ENCODE peak calls at places on chromosomes 3 and 15, in eight cellular contexts. W is AG09319, O is cardiac fibroblast, B is choroid plexus epithelial cell, A is fibroblast of lung, F is tibial nerve, P is astrocyte of the spinal cord, J is H1. N is an unnamed sample.

GRCh38 chr3:9396301-9396631 is 1.1 kb upstream of the SETD5 start:
- DNase-seq in W (peak), O (peak), B (peak), A (peak), F (peak), P (peak), J (peak), N (no peak)

GRCh38 chr15:22968356-22968755 is 11.8 kb downstream of the CYFIP1 start:
- DNase-seq in W (no peak), O (peak), B (peak), A (peak), F (no peak), P (peak), J (no peak), N (no peak)

GRCh38 chr3:194730369-194730768 is 44.7 kb downstream of the FAM43A start:
- DNase-seq in W (no peak), O (no peak), B (no peak), A (no peak), F (no peak), P (no peak), J (no peak), N (no peak)

GRCh38 chr3:194133661-194134230 is 2.2 kb upstream of the HES1 start:
- DNase-seq in W (no peak), O (peak), B (peak), A (no peak), F (no peak), P (peak), J (no peak), N (no peak)

GRCh38 chr15:70347766-70348558 is 250.2 kb upstream of the TLE3 start:
- DNase-seq in W (no peak), O (no peak), B (no peak), A (no peak), F (no peak), P (no peak), J (no peak), N (no peak)

GRCh38 chr3:50210510-50211367 is 5.7 kb downstream of the SLC38A3 start:
- DNase-seq in W (no peak), O (no peak), B (no peak), A (no peak), F (no peak), P (no peak), J (no peak), N (no peak)

GRCh38 chr15:96321422-96322391 is 8.8 kb upstream of the NR2F2 start:
- DNase-seq in W (no peak), O (peak), B (peak), A (peak), F (peak), P (peak), J (no peak), N (no peak)

GRCh38 chr3:66428733-66429132 is 72.1 kb downstream of the LRIG1 start:
- DNase-seq in W (peak), O (peak), B (peak), A (peak), F (peak), P (peak), J (no peak), N (no peak)

GRCh38 chr15:38868326-38869114 is 303.9 kb upstream of the RASGRP1 start:
- DNase-seq in W (peak), O (peak), B (peak), A (peak), F (peak), P (peak), J (no peak), N (no peak)

GRCh38 chr3:55180936-55181535 is 253.2 kb upstream of the LRTM1 start:
- DNase-seq in W (no peak), O (peak), B (peak), A (peak), F (no peak), P (peak), J (no peak), N (peak)

GRCh38 chr15:27498700-27499099 is 527.7 kb downstream of the GABRG3 start:
- DNase-seq in W (no peak), O (no peak), B (no peak), A (no peak), F (no peak), P (no peak), J (no peak), N (no peak)

GRCh38 chr15:67024322-67024997 is 40.9 kb upstream of the SMAD3 start:
- DNase-seq in W (peak), O (peak), B (peak), A (peak), F (peak), P (peak), J (no peak), N (no peak)

GRCh38 chr15:77869021-77869895 is 208.3 kb downstream of the TBC1D2B start:
- DNase-seq in W (no peak), O (peak), B (no peak), A (no peak), F (no peak), P (no peak), J (no peak), N (no peak)

GRCh38 chr3:51675201-51675611 is 4.2 kb downstream of the TEX264 start:
- DNase-seq in W (no peak), O (peak), B (peak), A (peak), F (no peak), P (peak), J (no peak), N (no peak)

GRCh38 chr15:95684126-95684525 is 646.4 kb upstream of the NR2F2 start:
- DNase-seq in W (no peak), O (no peak), B (peak), A (no peak), F (no peak), P (no peak), J (no peak), N (no peak)

GRCh38 chr15:42062284-42062806 is 32.0 kb downstream of the PLA2G4D start:
- DNase-seq in W (no peak), O (no peak), B (no peak), A (no peak), F (no peak), P (no peak), J (no peak), N (no peak)

DNA sequence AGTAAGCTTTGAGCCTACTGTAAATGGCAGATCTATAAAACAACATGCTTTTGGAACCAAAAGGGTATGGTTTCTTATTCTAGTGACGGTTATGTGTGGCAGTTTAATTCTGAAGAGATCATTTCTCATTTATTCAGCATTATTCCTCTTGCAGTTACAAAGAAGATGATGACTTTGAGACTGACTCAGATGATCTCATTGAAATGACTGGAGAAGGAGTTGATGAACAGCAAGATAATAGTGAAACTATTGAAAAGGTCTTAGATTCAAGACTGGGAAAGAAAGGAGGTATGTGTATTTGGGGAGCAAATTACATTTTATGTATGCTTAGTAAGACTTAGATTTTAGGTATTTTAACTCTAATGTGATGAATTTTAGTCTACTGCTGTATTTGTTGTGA is 41.5 kb downstream of the CHD2 start:
- DNase-seq in W (no peak), O (no peak), B (no peak), A (no peak), F (no peak), P (no peak), J (no peak), N (no peak)
- TF ChIP-seq CTCF in W (no peak), O (no peak), B (no peak), A (no peak), F (no peak), P (no peak), J (no peak), N (no peak)

DNA sequence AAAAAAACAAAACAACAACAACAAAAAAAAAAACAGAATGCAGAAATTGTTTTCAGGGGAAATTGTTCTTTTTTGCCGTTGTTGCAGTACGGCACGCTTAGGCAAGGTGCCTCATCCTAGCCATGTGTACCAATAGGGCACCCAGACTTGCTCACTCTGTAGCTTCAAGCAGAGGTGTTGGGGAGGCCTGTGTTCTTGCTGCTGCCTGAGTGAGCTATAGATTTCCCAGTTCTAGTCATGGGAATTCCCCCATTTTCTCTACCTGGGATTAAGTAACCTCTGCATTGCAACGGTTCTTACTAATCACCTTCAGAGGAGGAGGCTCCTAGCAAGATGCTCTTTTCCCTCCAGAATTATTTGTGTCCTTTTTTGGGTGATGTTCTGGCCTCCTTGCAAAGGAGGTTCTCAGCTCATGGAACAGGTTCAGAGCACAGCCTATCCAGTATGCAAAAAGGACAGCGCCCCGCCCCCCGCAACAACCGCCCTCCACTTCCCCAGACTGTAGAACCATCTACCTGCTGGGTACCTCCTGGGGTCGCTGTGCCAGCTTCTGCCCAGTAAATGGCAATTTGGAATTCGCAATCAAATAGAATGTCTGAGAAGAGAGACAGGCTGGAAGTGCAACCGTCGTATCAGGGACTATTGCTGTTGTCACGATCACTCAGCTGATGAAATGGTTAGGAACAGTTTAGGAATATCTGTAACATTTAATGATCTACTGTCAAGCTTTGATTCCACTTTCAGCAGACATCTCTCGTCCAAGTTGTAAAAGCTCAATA is 13.1 kb upstream of the PARL start:
- DNase-seq in W (no peak), O (no peak), B (no peak), A (no peak), F (no peak), P (no peak), J (no peak), N (no peak)
- TF ChIP-seq CTCF in W (no peak), O (no peak), B (no peak), A (no peak), F (no peak), P (no peak), J (no peak), N (no peak)

GRCh38 chr3:158104346-158105020 is 1.7 kb downstream of the SHOX2 start:
- DNase-seq in W (no peak), O (no peak), B (no peak), A (no peak), F (no peak), P (no peak), J (no peak), N (no peak)
- TF ChIP-seq CTCF in W (no peak), O (no peak), B (no peak), A (no peak), F (no peak), P (no peak), J (no peak), N (no peak)

GRCh38 chr15:90545095-90545494 is 15.4 kb downstream of the CRTC3 start:
- DNase-seq in W (no peak), O (no peak), B (no peak), A (no peak), F (no peak), P (no peak), J (no peak), N (no peak)
- TF ChIP-seq CTCF in W (no peak), O (no peak), B (peak), A (no peak), F (no peak), P (peak), J (peak), N (no peak)

N was measured in D721Med.